ENCODE peak calls at places on chromosomes 2 and 18, in ten cellular contexts. I is tibial nerve, O is heart right ventricle, J is IMR-90, N is endodermal cell, W is ovary, K is left lung, D is foreskin keratinocyte, H is upper lobe of right lung, T is brain microvascular endothelial cell. Y is an unnamed sample. For H3K27me3, the result is how much of the 10 kb centered on the place peaks cover.

GRCh38 chr2:17571681-17572080 is 31.2 kb downstream of the VSNL1 start:
- DNase-seq in T (no peak), N (no peak), K (no peak), I (no peak), W (no peak), H (no peak), D (no peak), O (no peak), J (no peak), Y (no peak)

GRCh38 chr2:18645315-18645714 is 55.9 kb upstream of the NT5C1B start:
- DNase-seq in J (peak), I (no peak), D (peak), W (no peak), O (no peak), H (no peak), K (no peak), T (no peak), N (no peak), Y (no peak)

GRCh38 chr2:157404363-157404762 is 39.5 kb downstream of the CYTIP start:
- DNase-seq in H (no peak), T (no peak), K (no peak), O (no peak), D (peak), J (no peak), N (no peak), I (no peak), W (no peak), Y (no peak)

GRCh38 chr2:18585526-18585925 is 3.8 kb downstream of the NT5C1B start:
- DNase-seq in D (peak), N (no peak), T (no peak), I (no peak), W (no peak), K (no peak), J (no peak), O (no peak), H (no peak), Y (no peak)

GRCh38 chr2:240819404-240820013 is 510 bp downstream of the KIF1A start:
- DNase-seq in K (no peak), O (no peak), W (no peak), D (no peak), T (no peak), I (no peak), H (no peak), J (no peak), N (peak), Y (no peak)

GRCh38 chr2:65458999-65459398 is 26.6 kb upstream of the SPRED2 start:
- DNase-seq in T (peak), J (peak), O (no peak), N (no peak), K (no peak), D (no peak), I (no peak), H (no peak), W (no peak), Y (no peak)

GRCh38 chr2:35163948-35164347 is 1191.6 kb upstream of the CRIM1 start:
- DNase-seq in J (no peak), T (no peak), N (no peak), I (no peak), K (no peak), H (no peak), D (no peak), W (no peak), O (no peak), Y (no peak)

GRCh38 chr2:114810092-114810491 is 367.7 kb downstream of the DPP10 start:
- DNase-seq in W (no peak), T (no peak), N (no peak), D (no peak), H (no peak), J (no peak), I (no peak), K (no peak), O (no peak), Y (no peak)

GRCh38 chr2:60947056-60947455 is 65.7 kb downstream of the REL start:
- DNase-seq in J (no peak), W (no peak), N (no peak), T (no peak), H (no peak), K (no peak), I (no peak), O (no peak), D (no peak), Y (no peak)

GRCh38 chr18:28584726-28585125 is 407.8 kb upstream of the CDH2 start:
- DNase-seq in O (no peak), N (peak), K (no peak), I (no peak), J (peak), T (peak), H (no peak), D (peak), W (no peak), Y (no peak)

GRCh38 chr2:149740490-149740889 is 152.9 kb upstream of the MMADHC start:
- DNase-seq in O (no peak), T (no peak), N (no peak), I (no peak), J (no peak), W (no peak), D (no peak), H (no peak), K (no peak), Y (no peak)

GRCh38 chr2:231300020-231300721 is 95.3 kb upstream of the B3GNT7 start:
- DNase-seq in O (no peak), W (no peak), K (no peak), I (no peak), J (no peak), N (no peak), T (no peak), H (no peak), D (no peak), Y (no peak)

GRCh38 chr2:240996161-240996833 is 2.1 kb upstream of the SNED1 start:
- DNase-seq in I (no peak), K (peak), N (peak), T (no peak), D (no peak), J (no peak), W (no peak), H (no peak), O (no peak), Y (peak)

GRCh38 chr2:5845798-5846197 is 153.6 kb downstream of the SOX11 start:
- DNase-seq in H (no peak), I (no peak), W (no peak), T (no peak), K (no peak), D (no peak), J (no peak), N (peak), O (no peak), Y (no peak)

GRCh38 chr2:151761193-151761592 is 26.9 kb upstream of the NEB start:
- DNase-seq in H (no peak), N (no peak), I (no peak), O (no peak), T (no peak), W (no peak), K (no peak), J (no peak), D (no peak), Y (no peak)

GRCh38 chr2:192162392-192163042 is 32.2 kb downstream of the TMEFF2 start:
- DNase-seq in J (peak), O (no peak), I (peak), H (no peak), K (no peak), T (peak), N (peak), W (peak), D (peak), Y (peak)
- H3K27ac ChIP-seq in J (no peak), O (no peak), I (no peak), H (no peak), K (no peak), T (no peak), N (no peak), W (no peak), D (no peak), Y (no peak)

GRCh38 chr2:182887753-182888415 is 21.4 kb upstream of the FRZB start:
- DNase-seq in T (no peak), W (no peak), O (no peak), H (no peak), D (no peak), J (no peak), I (no peak), K (no peak), N (no peak), Y (no peak)

GRCh38 chr2:182887093-182887492 is 20.7 kb upstream of the FRZB start:
- DNase-seq in W (no peak), T (no peak), K (no peak), I (no peak), N (no peak), O (no peak), H (no peak), J (peak), D (no peak), Y (no peak)

GRCh38 chr2:182885771-182886170 is 19.3 kb upstream of the FRZB start:
- DNase-seq in J (no peak), O (no peak), H (no peak), D (no peak), K (no peak), N (no peak), T (no peak), W (no peak), I (no peak), Y (no peak)

GRCh38 chr2:182883451-182883850 is 17.0 kb upstream of the FRZB start:
- DNase-seq in H (no peak), W (no peak), I (no peak), K (no peak), J (peak), T (no peak), O (no peak), D (no peak), N (no peak), Y (no peak)
- H3K27me3 ChIP-seq in H (under half), W (under half), I (under half), K (under half), J (under half), T (under half), O (under half), D (under half), N (under half), Y (under half)

DNA sequence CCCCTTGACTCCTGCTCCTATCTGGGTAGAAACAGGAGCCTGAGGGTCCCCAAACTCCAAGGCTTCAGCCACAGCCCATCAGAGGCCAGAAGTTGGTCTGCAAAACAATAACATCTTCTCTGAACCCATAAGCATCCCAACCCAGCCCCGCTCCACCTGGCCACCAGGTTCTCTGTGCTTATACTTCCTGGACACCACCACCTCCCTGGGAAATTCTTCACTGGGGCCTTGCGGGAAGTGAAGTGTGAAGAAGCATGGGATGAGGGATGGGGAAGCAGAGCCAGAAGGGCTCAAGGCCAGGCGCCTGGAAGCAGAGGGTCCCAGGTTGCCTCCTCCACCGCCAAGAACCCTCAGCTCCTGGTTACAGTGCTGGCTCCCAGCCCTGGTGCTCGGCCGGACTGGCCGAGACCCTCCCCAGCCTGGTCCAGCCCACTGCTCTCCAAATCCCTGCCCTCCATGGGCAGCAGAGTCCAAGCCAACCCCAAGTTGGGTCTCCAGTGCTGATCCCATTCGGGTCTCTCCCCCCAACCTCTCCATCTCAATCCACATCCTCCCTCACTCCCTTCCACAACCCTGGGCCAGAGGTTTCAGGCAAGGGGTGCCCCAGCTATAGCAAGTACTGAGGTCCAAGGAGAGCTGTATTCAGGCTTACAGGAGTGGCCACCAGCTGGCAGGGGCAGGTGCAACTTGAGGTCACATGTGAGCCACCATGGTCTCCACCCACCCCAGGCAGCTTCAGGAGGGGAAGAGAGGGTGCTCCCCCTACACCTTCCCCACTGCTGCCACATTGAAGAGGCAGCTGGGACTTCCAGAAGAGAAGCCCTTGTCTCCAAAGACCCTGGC is 60.7 kb downstream of the TNS1 start:
- DNase-seq in J (no peak), D (no peak), W (peak), O (no peak), K (peak), I (no peak), N (no peak), H (peak), T (no peak), Y (no peak)
- H3K27ac ChIP-seq in J (no peak), D (no peak), W (peak), O (peak), K (peak), I (peak), N (no peak), H (peak), T (no peak), Y (peak)

GRCh38 chr18:50194623-50195532 is at the start of gene MYO5B:
- DNase-seq in N (peak), H (peak), K (peak), D (no peak), T (no peak), W (no peak), I (no peak), J (no peak), O (peak), Y (peak)
- H3K27me3 ChIP-seq in N (half or more), H (under half), K (half or more), D (half or more), T (half or more), W (under half), I (half or more), J (under half), O (under half), Y (under half)

GRCh38 chr2:238803996-238804395 is 43.9 kb upstream of the TWIST2 start:
- DNase-seq in T (no peak), K (no peak), D (no peak), O (no peak), N (no peak), W (no peak), H (no peak), I (no peak), J (no peak), Y (no peak)
- H3K27ac ChIP-seq in T (no peak), K (no peak), D (no peak), O (no peak), N (no peak), W (no peak), H (no peak), I (no peak), J (no peak), Y (no peak)

GRCh38 chr2:181662287-181662686 is 5.4 kb upstream of the CERKL start:
- DNase-seq in K (no peak), W (no peak), O (no peak), D (no peak), I (no peak), H (no peak), N (no peak), T (no peak), J (no peak), Y (no peak)
- H3K27me3 ChIP-seq in K (under half), W (under half), O (under half), D (half or more), I (under half), H (under half), N (under half), T (under half), J (under half), Y (under half)

GRCh38 chr2:44348385-44348784 is 12.9 kb downstream of the PREPL start:
- DNase-seq in I (no peak), T (peak), N (no peak), W (no peak), D (no peak), J (peak), H (no peak), K (no peak), O (no peak), Y (no peak)
- H3K27ac ChIP-seq in I (peak), T (no peak), N (no peak), W (no peak), D (no peak), J (peak), H (no peak), K (no peak), O (no peak), Y (no peak)

DNA sequence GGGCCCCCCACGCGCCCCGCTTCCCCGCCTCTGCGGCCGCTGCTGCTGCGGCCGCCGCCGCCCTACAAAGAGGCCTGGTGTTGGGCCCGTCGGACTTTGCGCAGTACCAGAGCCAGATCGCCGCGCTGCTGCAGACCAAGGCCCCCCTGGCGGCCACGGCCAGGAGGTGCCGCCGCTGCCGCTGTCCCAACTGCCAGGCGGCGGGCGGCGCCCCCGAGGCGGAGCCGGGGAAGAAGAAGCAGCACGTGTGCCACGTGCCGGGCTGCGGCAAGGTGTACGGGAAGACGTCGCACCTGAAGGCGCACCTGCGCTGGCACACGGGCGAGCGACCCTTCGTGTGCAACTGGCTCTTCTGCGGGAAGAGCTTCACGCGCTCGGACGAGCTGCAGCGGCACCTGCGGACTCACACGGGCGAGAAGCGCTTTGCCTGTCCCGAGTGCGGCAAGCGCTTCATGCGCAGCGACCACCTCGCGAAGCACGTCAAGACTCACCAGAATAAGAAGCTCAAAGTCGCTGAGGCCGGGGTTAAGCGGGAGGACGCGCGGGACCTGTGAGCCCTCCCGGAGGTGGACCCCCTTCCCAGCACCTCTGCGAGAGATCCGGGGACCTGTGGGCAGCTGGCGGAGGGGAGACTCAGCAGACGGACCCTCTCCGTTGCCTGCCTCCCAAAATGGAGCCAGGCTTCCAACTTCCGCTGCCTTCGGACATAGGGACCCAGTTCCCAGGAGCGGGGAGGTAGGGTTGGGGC is 1.9 kb downstream of the SP5 start:
- DNase-seq in T (no peak), K (peak), N (peak), I (no peak), D (no peak), W (no peak), J (peak), O (peak), H (peak), Y (no peak)
- H3K27me3 ChIP-seq in T (half or more), K (half or more), N (under half), I (half or more), D (half or more), W (under half), J (half or more), O (under half), H (half or more), Y (half or more)

GRCh38 chr18:75319905-75320304 is 107.6 kb downstream of the SMIM21 start:
- DNase-seq in K (no peak), T (no peak), O (no peak), H (no peak), N (no peak), W (no peak), I (no peak), D (no peak), J (no peak), Y (no peak)
- H3K27ac ChIP-seq in K (no peak), T (no peak), O (no peak), H (no peak), N (no peak), W (no peak), I (no peak), D (no peak), J (no peak), Y (no peak)